ENCODE peak calls at places on chromosomes 2 and 18, in five cellular contexts. S, I, J, Z and L are unnamed samples.

GRCh38 chr2:71664161-71664560 is 210.8 kb downstream of the DYSF start:
- DNase-seq in S (peak; percentile 16), I (no peak), J (no peak), Z (no peak), L (no peak)

GRCh38 chr2:70104231-70105111 is 17.2 kb downstream of the PCBP1 start:
- DNase-seq in S (no peak), I (no peak), J (no peak), Z (peak; percentile 76), L (peak; percentile 79)

GRCh38 chr2:100106460-100106859 is 35.9 kb downstream of the AFF3 start:
- DNase-seq in S (peak; percentile 37), I (no peak), J (no peak), Z (peak; percentile 66), L (peak; percentile 45)

GRCh38 chr2:44130441-44130840 is 38.2 kb upstream of the PPM1B start:
- DNase-seq in S (no peak), I (no peak), J (no peak), Z (no peak), L (peak; percentile 73)

GRCh38 chr2:170324640-170325046 is 146.7 kb downstream of the MYO3B start:
- DNase-seq in S (peak; percentile 84), I (peak; percentile 72), J (peak; percentile 61), Z (peak; percentile 99), L (peak; percentile 37)

GRCh38 chr2:221444106-221444505 is 128.0 kb downstream of the EPHA4 start:
- DNase-seq in S (no peak), I (no peak), J (no peak), Z (no peak), L (peak; percentile 85)

GRCh38 chr2:96917008-96917575 is 47.2 kb upstream of the SEMA4C start:
- DNase-seq in S (no peak), I (no peak), J (peak; percentile 44), Z (no peak), L (no peak)

GRCh38 chr2:866009-866680 is 84.5 kb upstream of the SNTG2 start:
- DNase-seq in S (peak; percentile 64), I (no peak), J (no peak), Z (peak; percentile 62), L (no peak)

GRCh38 chr2:226607379-226607778 is 192.2 kb downstream of the IRS1 start:
- DNase-seq in S (no peak), I (no peak), J (peak; percentile 82), Z (no peak), L (peak; percentile 76)

GRCh38 chr2:209648714-209649113 is 122.9 kb upstream of the UNC80 start:
- DNase-seq in S (no peak), I (no peak), J (peak; percentile 28), Z (peak; percentile 33), L (peak; percentile 2)

GRCh38 chr18:67292814-67293213 is 223.7 kb downstream of the DSEL start:
- DNase-seq in S (no peak), I (no peak), J (no peak), Z (no peak), L (no peak)

DNA sequence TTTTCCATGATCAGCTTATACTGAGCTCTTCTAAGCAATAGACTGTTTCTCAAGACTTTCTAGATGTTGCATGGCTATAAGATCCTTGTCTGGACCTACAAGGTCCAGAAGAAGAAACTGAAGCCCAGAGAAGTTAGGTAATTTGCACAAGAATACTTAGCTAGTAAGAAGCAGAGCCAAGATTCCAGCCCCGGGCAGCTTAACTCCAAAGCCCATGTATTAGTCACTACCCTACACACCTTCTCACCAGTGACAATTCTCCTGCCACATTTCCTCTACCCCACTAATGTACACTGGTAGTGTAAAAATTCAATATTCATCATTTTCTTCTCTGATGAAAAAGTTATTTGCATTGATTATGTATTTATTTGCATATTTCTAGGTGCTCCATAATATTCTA is 95.5 kb upstream of the CREB1 start:
- DNase-seq in S (no peak), I (no peak), J (no peak), Z (no peak), L (no peak)
- H2BK120ac ChIP-seq in S (no peak overlapping the region), I (no peak overlapping the region), J (no peak overlapping the region), Z (no peak overlapping the region), L (no peak overlapping the region)

DNA sequence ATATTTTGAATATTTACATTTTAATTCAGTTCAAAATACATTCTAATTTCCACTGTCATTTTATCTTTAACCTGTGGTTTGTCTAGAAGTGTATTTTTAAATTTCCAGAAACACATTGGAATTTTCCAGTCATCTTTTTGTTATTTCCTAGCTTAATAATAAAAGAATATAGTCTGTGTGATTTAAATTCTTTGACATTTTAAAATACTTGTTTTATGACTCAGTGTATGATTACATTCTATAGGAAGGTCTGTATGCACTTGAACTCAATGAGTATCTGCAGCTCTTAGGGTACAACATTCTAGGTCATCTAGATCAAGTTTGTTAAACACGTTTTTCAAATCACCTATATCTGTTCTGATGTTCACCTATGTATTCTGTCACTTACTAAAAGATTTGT is 88.3 kb upstream of the MBOAT2 start:
- DNase-seq in S (no peak), I (no peak), J (peak; percentile 30), Z (no peak), L (peak; percentile 51)
- H2BK120ac ChIP-seq in S (no peak overlapping the region), I (no peak overlapping the region), J (no peak overlapping the region), Z (no peak overlapping the region), L (peak overlapping the region; percentile 3)

DNA sequence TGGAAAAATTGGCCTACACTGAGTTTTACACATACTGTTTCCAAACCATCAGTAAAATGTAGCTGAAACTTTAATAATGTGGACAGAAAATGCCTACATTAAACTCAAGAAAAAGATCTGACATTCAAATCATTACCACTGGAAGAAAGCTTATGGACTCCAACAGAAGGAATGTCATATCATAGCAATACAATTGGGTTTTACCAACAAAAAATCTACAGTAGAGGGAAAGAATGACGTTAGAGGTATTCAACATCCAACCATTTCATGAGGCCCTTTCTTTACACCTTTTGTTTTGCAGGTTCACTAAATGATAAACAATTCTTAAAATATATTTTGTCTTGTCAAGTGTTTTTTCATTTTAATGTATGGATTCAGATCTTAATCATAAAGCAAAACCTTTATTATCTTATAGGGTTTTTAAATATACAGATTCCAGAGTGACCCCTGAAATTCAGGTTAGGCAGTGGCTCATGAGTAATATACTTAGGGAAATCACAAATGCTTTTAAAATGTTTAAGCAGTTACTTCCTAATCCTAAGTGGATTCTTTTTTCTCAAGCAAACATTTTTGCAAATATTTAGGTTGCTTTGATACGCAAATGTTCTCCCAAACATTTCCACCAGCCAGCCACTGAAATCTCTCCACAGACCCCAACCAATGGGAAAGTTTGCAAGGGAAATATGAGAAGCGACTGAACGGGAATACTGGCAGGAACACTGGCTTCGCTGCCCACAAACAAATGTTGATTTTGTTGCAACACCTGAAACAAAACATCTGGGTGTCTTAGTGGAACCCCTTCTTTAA is 168.7 kb downstream of the TCF4 start:
- DNase-seq in S (no peak), I (no peak), J (no peak), Z (no peak), L (peak; percentile 54)
- H2BK120ac ChIP-seq in S (peak overlapping the region; percentile 48), I (no peak overlapping the region), J (no peak overlapping the region), Z (no peak overlapping the region), L (peak overlapping the region; percentile 64)

GRCh38 chr2:47057732-47058012 is 97.4 kb downstream of the STPG4 start:
- DNase-seq in S (no peak), I (no peak), J (no peak), Z (no peak), L (no peak)
- H2BK120ac ChIP-seq in S (no peak overlapping the region), I (no peak overlapping the region), J (no peak overlapping the region), Z (no peak overlapping the region), L (peak overlapping the region; percentile 98)

GRCh38 chr2:36367497-36368353 is 12.1 kb downstream of the CRIM1 start:
- DNase-seq in S (no peak), I (no peak), J (peak; percentile 64), Z (peak; percentile 90), L (no peak)
- H2BK120ac ChIP-seq in S (no peak overlapping the region), I (no peak overlapping the region), J (peak overlapping the region; percentile 74), Z (peak overlapping the region; percentile 75), L (peak overlapping the region; percentile 69)

GRCh38 chr2:110140433-110140832 is 24.8 kb upstream of the MALL start:
- DNase-seq in S (no peak), I (no peak), J (no peak), Z (no peak), L (no peak)
- H2BK120ac ChIP-seq in S (no peak overlapping the region), I (no peak overlapping the region), J (no peak overlapping the region), Z (no peak overlapping the region), L (no peak overlapping the region)

GRCh38 chr2:150732064-150732463 is 244.6 kb upstream of the RND3 start:
- DNase-seq in S (no peak), I (no peak), J (no peak), Z (peak; percentile 14), L (peak; percentile 86)
- H2BK120ac ChIP-seq in S (no peak overlapping the region), I (no peak overlapping the region), J (no peak overlapping the region), Z (no peak overlapping the region), L (no peak overlapping the region)

DNA sequence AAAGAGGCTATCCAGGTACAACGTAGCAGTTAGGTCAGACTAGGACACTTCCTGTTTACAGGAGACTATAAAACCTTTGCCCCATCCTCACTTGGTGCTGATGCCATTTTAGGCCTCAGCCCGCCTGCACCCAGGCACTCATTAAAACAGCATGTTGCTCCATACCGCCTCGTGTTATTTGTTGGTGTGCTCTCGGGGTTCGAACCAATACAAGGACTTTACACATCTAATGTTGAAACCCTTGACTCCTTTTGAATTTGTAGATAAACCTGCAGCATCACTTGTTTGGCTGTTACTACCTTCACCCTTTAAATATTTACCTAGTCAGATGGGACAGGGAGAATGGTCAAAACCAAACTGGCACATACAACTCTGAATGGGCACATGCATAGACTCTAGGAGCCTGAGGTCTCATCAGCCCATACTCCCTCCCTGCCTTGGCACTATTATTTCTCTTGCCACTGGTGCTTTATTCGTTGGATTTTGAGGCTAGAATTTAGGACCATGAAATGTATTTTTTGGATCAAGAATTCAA is 40.9 kb upstream of the CHST9 start:
- DNase-seq in S (no peak), I (no peak), J (no peak), Z (no peak), L (no peak)
- H2BK120ac ChIP-seq in S (no peak overlapping the region), I (no peak overlapping the region), J (no peak overlapping the region), Z (peak overlapping the region; percentile 64), L (no peak overlapping the region)

GRCh38 chr2:238846503-238847431 is 1.1 kb upstream of the TWIST2 start:
- DNase-seq in S (peak; percentile 55), I (no peak), J (no peak), Z (peak; percentile 54), L (no peak)
- H2BK120ac ChIP-seq in S (no peak overlapping the region), I (no peak overlapping the region), J (no peak overlapping the region), Z (no peak overlapping the region), L (peak overlapping the region; percentile 58)